ENCODE peak calls at places on chromosomes 4 and X, in four cellular contexts. R is H1; X is CD8-positive, alpha-beta T cell; S is gastrocnemius medialis. W is an unnamed sample. For H3K4me1 and H3K27me3, the result is how much of the 10 kb centered on the place peaks cover.

GRCh38 chr4:80153800-80154546 is 43.3 kb upstream of the PRDM8 start:
- DNase-seq in R (no peak), X (no peak), S (no peak), W (no peak)

GRCh38 chrX:123188081-123188480 is 4.0 kb downstream of the GRIA3 start:
- DNase-seq in R (no peak), X (no peak), S (no peak), W (no peak)

GRCh38 chrX:103431316-103431715 is 55.0 kb downstream of the BEX3 start:
- DNase-seq in R (no peak), X (no peak), S (no peak), W (no peak)

GRCh38 chr4:179941911-179942310 is 2301.3 kb upstream of the TENM3 start:
- DNase-seq in R (no peak), X (no peak), S (no peak), W (no peak)

GRCh38 chrX:22366866-22367265 is 94.2 kb downstream of the CBLL2 start:
- DNase-seq in R (no peak), X (no peak), S (no peak), W (no peak)

GRCh38 chr4:150316332-150317205 is 238.3 kb downstream of the DCLK2 start:
- DNase-seq in R (no peak), X (no peak), S (no peak), W (no peak)

GRCh38 chr4:180635276-180635675 is 1607.9 kb upstream of the TENM3 start:
- DNase-seq in R (no peak), X (no peak), S (no peak), W (no peak)

GRCh38 chrX:18537068-18537467 is 111.7 kb downstream of the CDKL5 start:
- DNase-seq in R (no peak), X (no peak), S (no peak), W (no peak)

GRCh38 chrX:120269379-120270035 is 18.9 kb downstream of the ZBTB33 start:
- DNase-seq in R (no peak), X (no peak), S (no peak), W (no peak)

GRCh38 chr4:154160925-154161324 is 330.7 kb downstream of the DCHS2 start:
- DNase-seq in R (no peak), X (no peak), S (no peak), W (no peak)

GRCh38 chr4:11323771-11324170 is 104.9 kb downstream of the HS3ST1 start:
- DNase-seq in R (no peak), X (no peak), S (no peak), W (no peak)

GRCh38 chr4:113825272-113825671 is 63.7 kb upstream of the CAMK2D start:
- DNase-seq in R (no peak), X (peak), S (no peak), W (no peak)

GRCh38 chr4:74838746-74839370 is 44.5 kb upstream of the BTC start:
- DNase-seq in R (no peak), X (no peak), S (no peak), W (no peak)

GRCh38 chrX:38987135-38987780 is 186.0 kb downstream of the MID1IP1 start:
- DNase-seq in R (no peak), X (no peak), S (no peak), W (no peak)

GRCh38 chrX:97057349-97057909 is 173.7 kb downstream of the RPA4 start:
- DNase-seq in R (no peak), X (no peak), S (no peak), W (no peak)

GRCh38 chr4:3702551-3703221 is 63.5 kb upstream of the ADRA2C start:
- DNase-seq in R (no peak), X (no peak), S (no peak), W (no peak)

GRCh38 chr4:170599894-170600293 is 510.1 kb upstream of the AADAT start:
- DNase-seq in R (no peak), X (no peak), S (no peak), W (no peak)

GRCh38 chr4:137558951-137559350 is 26.7 kb upstream of the PCDH18 start:
- DNase-seq in R (no peak), X (no peak), S (no peak), W (no peak)

GRCh38 chr4:180913750-180914149 is 1329.5 kb upstream of the TENM3 start:
- DNase-seq in R (no peak), X (no peak), S (no peak), W (no peak)

GRCh38 chrX:2183193-2183725 is 317.5 kb downstream of the DHRSX start:
- DNase-seq in R (no peak), X (no peak), S (no peak), W (no peak)

GRCh38 chr4:190020790-190021717 is 6.0 kb downstream of the FRG2 start:
- DNase-seq in R (no peak), X (peak), S (no peak), W (no peak)

GRCh38 chr4:105715692-105716278 is 7.2 kb downstream of the GSTCD start:
- DNase-seq in R (no peak), X (no peak), S (no peak), W (no peak)

GRCh38 chrX:34972206-34972605 is 29.6 kb downstream of the FAM47B start:
- DNase-seq in R (no peak), X (no peak), S (no peak), W (no peak)

GRCh38 chrX:10015711-10016515 is 48.8 kb downstream of the CLDN34 start:
- DNase-seq in R (no peak), X (peak), S (no peak), W (no peak)

GRCh38 chr4:155591201-155591600 is 75.4 kb upstream of the GUCY1A1 start:
- DNase-seq in R (no peak), X (no peak), S (no peak), W (no peak)

GRCh38 chr4:7902101-7902553 is 37.5 kb downstream of the AFAP1 start:
- DNase-seq in R (no peak), X (no peak), S (no peak), W (no peak)

GRCh38 chr4:20838476-20838875 is 138.2 kb downstream of the PACRGL start:
- DNase-seq in R (no peak), X (no peak), S (no peak), W (no peak)

GRCh38 chrX:101619336-101619735 is 1.5 kb upstream of the ARMCX6 start:
- DNase-seq in R (no peak), X (no peak), S (no peak), W (no peak)

GRCh38 chr4:4506961-4507360 is 34.9 kb downstream of the STX18 start:
- DNase-seq in R (no peak), X (no peak), S (no peak), W (no peak)

GRCh38 chr4:8556341-8557150 is 23.6 kb upstream of the GPR78 start:
- DNase-seq in R (no peak), X (no peak), S (no peak), W (no peak)

GRCh38 chrX:22818061-22818460 is 181.7 kb upstream of the DDX53 start:
- DNase-seq in R (no peak), X (no peak), S (no peak), W (no peak)

GRCh38 chrX:122134291-122134690 is 1049.8 kb upstream of the GRIA3 start:
- DNase-seq in R (no peak), X (no peak), S (no peak), W (no peak)

GRCh38 chr4:169383724-169384123 is 113.0 kb upstream of the SH3RF1 start:
- DNase-seq in R (no peak), X (no peak), S (no peak), W (no peak)

GRCh38 chr4:76194325-76194724 is 19.3 kb downstream of the SCARB2 start:
- DNase-seq in R (no peak), X (no peak), S (peak), W (no peak)

GRCh38 chr4:53987761-53988171 is 76.6 kb downstream of the CHIC2 start:
- DNase-seq in R (no peak), X (no peak), S (no peak), W (no peak)

GRCh38 chrX:118226060-118226428 is 109.4 kb upstream of the KLHL13 start:
- DNase-seq in R (no peak), X (no peak), S (no peak), W (no peak)

GRCh38 chr4:75708218-75708691 is 16.1 kb upstream of the USO1 start:
- DNase-seq in R (no peak), X (peak), S (no peak), W (no peak)

GRCh38 chrX:10171291-10171690 is 14.5 kb downstream of the CLCN4 start:
- DNase-seq in R (no peak), X (no peak), S (no peak), W (no peak)

GRCh38 chr4:48603366-48604003 is 113.4 kb downstream of the ZAR1 start:
- DNase-seq in R (no peak), X (no peak), S (no peak), W (no peak)

GRCh38 chrX:35150642-35151239 is 208.1 kb downstream of the FAM47B start:
- DNase-seq in R (no peak), X (no peak), S (no peak), W (no peak)

GRCh38 chr4:153131478-153132069 is 72.7 kb upstream of the TRIM2 start:
- DNase-seq in R (no peak), X (no peak), S (no peak), W (no peak)
- TF ChIP-seq CTCF in R (no peak), X (peak), S (no peak), W (no peak)

GRCh38 chrX:7202206-7202605 is 54.3 kb upstream of the PUDP start:
- DNase-seq in R (no peak), X (no peak), S (no peak), W (no peak)
- H3K4me1 ChIP-seq in R (under half), X (under half), S (under half), W (under half)

GRCh38 chrX:44227981-44228380 is 115.5 kb downstream of the EFHC2 start:
- DNase-seq in R (no peak), X (no peak), S (no peak), W (no peak)
- H3K27me3 ChIP-seq in R (under half), X (under half), S (under half), W (under half)

GRCh38 chr4:172599554-172599953 is 569.1 kb upstream of the GALNT7 start:
- DNase-seq in R (no peak), X (no peak), S (no peak), W (no peak)

GRCh38 chr4:172601195-172601594 is 567.4 kb upstream of the GALNT7 start:
- DNase-seq in R (no peak), X (no peak), S (no peak), W (no peak)

DNA sequence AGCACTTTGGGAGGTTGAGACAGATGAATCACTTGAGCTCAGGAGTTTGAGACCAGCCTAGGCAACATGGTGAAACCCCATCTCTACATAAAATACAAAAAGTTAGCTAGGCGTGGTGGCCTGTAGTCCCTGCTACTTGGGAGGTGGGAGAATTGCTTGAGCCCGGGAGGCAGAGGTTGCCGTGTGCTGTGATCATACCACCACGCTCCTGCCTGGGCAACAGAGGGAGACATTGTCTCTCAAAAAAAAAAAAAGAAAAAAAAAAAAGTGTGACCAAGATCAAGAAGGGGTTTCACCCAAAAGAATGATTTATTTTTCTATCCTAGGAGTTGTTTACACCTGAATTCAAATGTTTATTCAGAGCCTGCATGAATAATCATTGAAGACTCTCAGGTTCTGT is 572.4 kb upstream of the GALNT7 start:
- DNase-seq in R (peak), X (no peak), S (no peak), W (no peak)
- TF ChIP-seq CTCF in R (peak), X (no peak), S (no peak), W (no peak)

GRCh38 chr4:147739239-147739823 is 7.4 kb downstream of the ARHGAP10 start:
- DNase-seq in R (no peak), X (no peak), S (no peak), W (no peak)
- H3K4me1 ChIP-seq in R (under half), X (under half), S (half or more), W (under half)

GRCh38 chr4:188956566-188956965 is 817.3 kb downstream of the TRIML1 start:
- DNase-seq in R (no peak), X (no peak), S (no peak), W (no peak)

GRCh38 chr4:188960411-188961093 is 821.3 kb downstream of the TRIML1 start:
- DNase-seq in R (no peak), X (no peak), S (no peak), W (no peak)

GRCh38 chr4:188958346-188958745 is 819.1 kb downstream of the TRIML1 start:
- DNase-seq in R (no peak), X (no peak), S (no peak), W (no peak)

GRCh38 chr4:188955066-188955465 is 815.8 kb downstream of the TRIML1 start:
- DNase-seq in R (no peak), X (no peak), S (no peak), W (no peak)

DNA sequence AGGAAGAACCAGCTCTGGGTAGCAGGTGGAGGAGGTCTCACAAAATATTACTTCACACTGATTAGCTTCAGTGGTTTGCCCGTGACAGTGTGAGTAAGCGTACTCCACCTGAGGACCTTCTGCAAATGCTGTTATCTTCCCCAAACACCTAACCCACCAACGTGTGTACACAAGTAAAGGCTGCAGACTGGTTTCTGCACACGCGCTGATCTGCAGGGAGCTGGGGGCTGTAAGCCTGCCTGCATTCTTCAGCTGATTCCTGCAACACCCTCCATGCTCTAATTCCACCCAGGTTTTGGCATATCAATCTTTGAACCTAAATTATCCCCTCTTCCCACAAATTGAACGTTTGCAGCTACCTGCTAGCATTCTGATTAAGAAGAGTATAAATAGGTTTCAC is 820.2 kb downstream of the TRIML1 start:
- DNase-seq in R (no peak), X (no peak), S (no peak), W (no peak)
- H3K27me3 ChIP-seq in R (under half), X (under half), S (under half), W (under half)

DNA sequence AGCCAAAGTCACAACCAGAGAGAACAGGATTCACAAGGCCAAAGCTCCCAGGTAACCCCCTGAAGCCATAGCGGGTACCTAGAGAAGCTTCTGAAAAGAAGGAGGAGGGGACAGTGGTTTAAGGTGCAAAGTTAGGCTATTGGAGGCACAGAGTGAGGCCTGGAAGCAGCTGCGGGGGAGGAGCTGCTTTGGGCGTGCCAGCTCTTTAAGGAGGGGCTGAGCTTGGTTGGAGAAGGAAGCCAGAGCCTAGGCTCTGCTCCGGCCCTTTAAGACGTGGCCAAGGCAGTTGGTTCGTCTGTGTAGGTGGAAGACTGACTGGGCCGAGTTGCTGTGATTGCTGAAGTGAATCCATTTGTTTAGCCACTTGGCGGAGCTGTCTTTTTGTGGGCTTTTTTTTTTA is 1.5 kb downstream of the KLF8 start:
- DNase-seq in R (peak), X (no peak), S (peak), W (no peak)
- TF ChIP-seq CTCF in R (no peak), X (no peak), S (no peak), W (no peak)

DNA sequence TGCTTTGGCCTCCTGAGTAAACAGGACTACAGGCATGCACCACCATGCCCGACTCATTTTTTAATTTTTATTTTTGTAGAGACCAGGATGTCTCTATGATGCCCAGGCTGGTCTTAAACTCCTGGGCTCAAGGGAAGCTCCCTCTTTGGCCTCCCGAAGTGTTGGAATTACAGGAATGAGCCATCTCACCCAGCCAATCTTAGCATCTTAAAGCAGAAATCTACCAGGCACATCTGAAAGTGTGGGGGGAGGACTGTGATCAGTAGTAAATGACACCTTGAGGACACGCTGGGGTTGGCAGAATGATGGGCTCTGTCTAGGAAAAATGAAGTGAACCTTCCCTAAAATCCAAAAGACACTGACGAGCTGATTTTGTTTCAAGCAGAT is 149.2 kb downstream of the SPATA18 start:
- DNase-seq in R (no peak), X (no peak), S (no peak), W (no peak)
- H3K4me1 ChIP-seq in R (under half), X (under half), S (under half), W (under half)

GRCh38 chr4:6224725-6225124 is 24.4 kb upstream of the JAKMIP1 start:
- DNase-seq in R (no peak), X (no peak), S (no peak), W (no peak)

GRCh38 chr4:6222761-6223292 is 22.5 kb upstream of the JAKMIP1 start:
- DNase-seq in R (no peak), X (no peak), S (no peak), W (peak)

GRCh38 chr4:6225469-6225868 is 25.1 kb upstream of the JAKMIP1 start:
- DNase-seq in R (no peak), X (no peak), S (no peak), W (no peak)

GRCh38 chr4:6221296-6221850 is 21.0 kb upstream of the JAKMIP1 start:
- DNase-seq in R (no peak), X (no peak), S (no peak), W (no peak)

GRCh38 chr4:6221851-6222760 is 21.8 kb upstream of the JAKMIP1 start:
- DNase-seq in R (no peak), X (peak), S (no peak), W (no peak)
- H3K27me3 ChIP-seq in R (under half), X (under half), S (under half), W (under half)

GRCh38 chrX:140817943-140818342 is 108.4 kb downstream of the LINC00632 start:
- DNase-seq in R (no peak), X (no peak), S (no peak), W (no peak)
- TF ChIP-seq CTCF in R (no peak), X (no peak), S (no peak), W (peak)